ENCODE peak calls at places on chromosomes 3 and 15, in eight cellular contexts. N is lower lobe of right lung, C is fibroblast of lung, O is H9, M is NT2/D1, D is IMR-90, H is K562, Q is tibial artery. I is an unnamed sample. For H3K4me1, the result is how much of the 10 kb centered on the place peaks cover.

GRCh38 chr3:105927720-105928119 is 58.9 kb upstream of the CBLB start:
- DNase-seq in Q (no peak), N (no peak), O (no peak), C (no peak), M (no peak), H (no peak), D (no peak), I (no peak)

GRCh38 chr3:147412491-147412916 is 3.3 kb downstream of the ZIC1 start:
- DNase-seq in N (no peak), O (peak), H (no peak), D (no peak), C (no peak), Q (no peak), M (no peak), I (no peak)

GRCh38 chr3:163560459-163560858 is 1517.8 kb downstream of the SI start:
- DNase-seq in M (no peak), Q (no peak), O (no peak), H (no peak), D (no peak), N (no peak), C (no peak), I (no peak)

GRCh38 chr3:140250945-140251344 is 316.0 kb downstream of the CLSTN2 start:
- DNase-seq in N (no peak), C (no peak), O (no peak), M (no peak), Q (no peak), H (no peak), D (no peak), I (peak)

GRCh38 chr3:122458992-122459391 is 43.1 kb upstream of the WDR5B start:
- DNase-seq in D (peak), M (peak), N (no peak), H (peak), Q (no peak), C (peak), O (no peak), I (no peak)

GRCh38 chr15:66803749-66804148 is 101.7 kb downstream of the SMAD6 start:
- DNase-seq in D (no peak), H (no peak), M (no peak), O (no peak), Q (peak), C (no peak), N (no peak), I (no peak)

GRCh38 chr3:126568776-126569342 is 10.1 kb upstream of the C3orf22 start:
- DNase-seq in M (no peak), H (no peak), N (no peak), O (peak), Q (no peak), C (no peak), D (no peak), I (no peak)

GRCh38 chr15:60945196-60945595 is 283.9 kb downstream of the RORA start:
- DNase-seq in Q (peak), D (no peak), O (no peak), N (no peak), M (no peak), C (no peak), H (no peak), I (peak)

GRCh38 chr3:195001261-195001660 is 269.7 kb downstream of the XXYLT1 start:
- DNase-seq in O (no peak), D (no peak), Q (no peak), N (no peak), M (no peak), C (no peak), H (no peak), I (no peak)

GRCh38 chr15:70501849-70502248 is 261.5 kb downstream of the UACA start:
- DNase-seq in D (no peak), H (no peak), N (no peak), Q (no peak), O (no peak), C (no peak), M (no peak), I (no peak)

GRCh38 chr15:70503073-70503745 is 260.1 kb downstream of the UACA start:
- DNase-seq in O (no peak), Q (no peak), D (no peak), H (no peak), N (no peak), C (no peak), M (no peak), I (no peak)

GRCh38 chr15:70501121-70501727 is 262.1 kb downstream of the UACA start:
- DNase-seq in Q (no peak), D (no peak), N (no peak), H (no peak), C (no peak), M (no peak), O (no peak), I (no peak)

GRCh38 chr15:70503798-70504304 is 259.5 kb downstream of the UACA start:
- DNase-seq in N (no peak), M (no peak), O (no peak), D (no peak), Q (no peak), H (no peak), C (no peak), I (no peak)

GRCh38 chr15:70502576-70502975 is 260.8 kb downstream of the UACA start:
- DNase-seq in N (no peak), H (no peak), M (no peak), D (no peak), O (no peak), Q (no peak), C (no peak), I (no peak)
- H3K4me1 ChIP-seq in N (under half), H (under half), M (under half), D (under half), O (under half), Q (under half), C (under half), I (under half)

GRCh38 chr3:49416867-49417266 is 4.6 kb downstream of the TCTA start:
- DNase-seq in H (no peak), M (no peak), D (no peak), C (no peak), N (no peak), O (no peak), Q (no peak), I (peak)
- H3K4me1 ChIP-seq in H (under half), M (under half), D (under half), C (under half), N (under half), O (under half), Q (under half), I (under half)

GRCh38 chr3:192881159-192881786 is 36.4 kb downstream of the MB21D2 start:
- DNase-seq in O (no peak), N (no peak), C (no peak), H (no peak), D (no peak), Q (no peak), M (no peak), I (no peak)
- H3K4me1 ChIP-seq in O (under half), N (under half), C (under half), H (under half), D (under half), Q (under half), M (under half), I (under half)

GRCh38 chr15:63368503-63368902 is 13.1 kb downstream of the CA12 start:
- DNase-seq in Q (no peak), M (no peak), N (no peak), D (no peak), H (no peak), O (no peak), C (no peak), I (no peak)

GRCh38 chr15:63369296-63369695 is 12.3 kb downstream of the CA12 start:
- DNase-seq in H (no peak), N (no peak), C (no peak), O (no peak), D (no peak), M (no peak), Q (no peak), I (no peak)

GRCh38 chr15:63366451-63366850 is 15.2 kb downstream of the CA12 start:
- DNase-seq in M (no peak), D (peak), C (peak), N (no peak), H (no peak), O (no peak), Q (no peak), I (no peak)

GRCh38 chr15:63367390-63367789 is 14.3 kb downstream of the CA12 start:
- DNase-seq in Q (no peak), C (no peak), N (no peak), M (no peak), D (no peak), H (no peak), O (no peak), I (no peak)

DNA sequence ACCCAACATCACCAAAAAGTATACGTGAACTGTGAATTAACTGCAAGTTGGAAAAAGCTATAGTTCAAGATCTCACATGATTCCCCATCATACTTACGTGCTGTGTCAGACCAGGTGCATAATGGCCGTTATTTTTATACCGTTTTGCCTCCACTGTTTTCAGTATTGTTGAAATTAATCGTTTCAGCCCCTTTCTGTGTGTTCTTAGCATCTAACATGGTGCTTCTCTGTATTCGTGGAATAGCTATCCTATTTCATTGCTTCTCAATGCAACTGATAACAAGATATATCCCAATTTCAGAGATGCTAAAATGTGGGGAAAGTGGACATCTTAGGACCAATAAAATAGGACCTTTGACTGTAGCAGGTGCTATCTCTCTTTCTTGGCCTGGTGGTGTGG is 13.7 kb downstream of the CA12 start:
- DNase-seq in H (no peak), C (no peak), M (no peak), Q (no peak), N (no peak), D (no peak), O (no peak), I (no peak)
- H3K4me1 ChIP-seq in H (under half), C (under half), M (under half), Q (under half), N (under half), D (under half), O (under half), I (under half)